ENCODE peak calls at places on chromosomes 3 and 15, in nine cellular contexts. T is psoas muscle, D is neuronal stem cell, N is IMR-90, M is cardiac muscle cell, Z is testis, U is uterus, H is astrocyte, V is body of pancreas. F is an unnamed sample.
A peak's percentile ranks its signal among the peaks of the same experiment; 100 is the strongest.

GRCh38 chr3:33392144-33392543 is 48.1 kb downstream of the UBP1 start:
- DNase-seq in M (no peak), U (no peak), H (no peak), T (no peak), Z (no peak), N (no peak), D (no peak), V (no peak), F (no peak)

GRCh38 chr3:78277793-78278192 is 1237.9 kb downstream of the ROBO2 start:
- DNase-seq in H (no peak), D (no peak), V (no peak), M (no peak), T (no peak), Z (no peak), U (no peak), N (no peak), F (no peak)

GRCh38 chr3:46393554-46394434 is 13.1 kb downstream of the CCR5AS start:
- DNase-seq in T (no peak), Z (no peak), N (peak; percentile 47), M (no peak), U (no peak), D (no peak), H (no peak), V (no peak), F (no peak)

GRCh38 chr3:119279101-119279554 is 15.1 kb upstream of the ARHGAP31 start:
- DNase-seq in M (peak; percentile 57), Z (no peak), T (no peak), D (peak; percentile 56), N (no peak), H (no peak), V (peak; percentile 64), U (peak; percentile 28), F (peak; percentile 60)

GRCh38 chr3:87397210-87397609 is 120.8 kb upstream of the POU1F1 start:
- DNase-seq in D (no peak), V (no peak), N (peak; percentile 0), M (no peak), U (no peak), T (no peak), Z (no peak), H (peak; percentile 58), F (no peak)

GRCh38 chr3:29642393-29643033 is 361.6 kb downstream of the RBMS3 start:
- DNase-seq in H (peak; percentile 81), U (no peak), M (no peak), N (peak; percentile 70), Z (peak; percentile 75), T (peak; percentile 19), V (no peak), D (no peak), F (no peak)

GRCh38 chr3:140428380-140428779 is 249.5 kb upstream of the TRIM42 start:
- DNase-seq in H (no peak), T (no peak), N (no peak), U (no peak), Z (no peak), M (no peak), V (no peak), D (no peak), F (no peak)

GRCh38 chr3:72997421-72997961 is 880 bp downstream of the PPP4R2 start:
- DNase-seq in D (peak; percentile 30), Z (peak; percentile 55), U (no peak), V (no peak), H (peak; percentile 34), N (peak; percentile 64), T (no peak), M (peak; percentile 64), F (peak; percentile 4)

GRCh38 chr15:43484455-43484854 is 8.5 kb downstream of the TP53BP1 start:
- DNase-seq in V (no peak), U (no peak), M (no peak), H (no peak), T (no peak), N (no peak), Z (no peak), D (no peak), F (no peak)

GRCh38 chr3:44825264-44825925 is 36.3 kb upstream of the TMEM42 start:
- DNase-seq in U (no peak), H (peak; percentile 89), Z (no peak), N (peak; percentile 85), V (no peak), T (no peak), M (no peak), D (no peak), F (no peak)

GRCh38 chr15:83659011-83659811 is 5.3 kb downstream of the ADAMTSL3 start:
- DNase-seq in M (no peak), U (peak; percentile 61), D (no peak), Z (peak; percentile 72), T (peak; percentile 67), V (no peak), N (no peak), H (no peak), F (no peak)

GRCh38 chr3:143573904-143574303 is 274.4 kb downstream of the SLC9A9 start:
- DNase-seq in U (no peak), H (no peak), D (no peak), T (no peak), Z (no peak), V (no peak), N (no peak), M (no peak), F (no peak)

GRCh38 chr3:150787741-150788370 is 24.9 kb upstream of the SIAH2 start:
- DNase-seq in T (peak; percentile 84), U (peak; percentile 81), M (peak; percentile 86), Z (peak; percentile 93), D (peak; percentile 69), V (peak; percentile 86), N (peak; percentile 64), H (peak; percentile 43), F (peak; percentile 78)

GRCh38 chr15:55628369-55628730 is 40.2 kb upstream of the PYGO1 start:
- DNase-seq in M (no peak), N (peak; percentile 31), H (no peak), V (no peak), Z (no peak), U (no peak), D (no peak), T (no peak), F (no peak)

GRCh38 chr3:77513541-77513940 is 473.6 kb downstream of the ROBO2 start:
- DNase-seq in V (no peak), U (no peak), M (peak; percentile 8), T (no peak), H (peak; percentile 53), N (no peak), D (no peak), Z (no peak), F (no peak)

GRCh38 chr3:166013073-166013679 is 176.0 kb upstream of the BCHE start:
- DNase-seq in D (peak; percentile 20), M (peak; percentile 54), U (no peak), T (no peak), Z (peak; percentile 29), V (no peak), H (peak; percentile 21), N (peak; percentile 37), F (no peak)

GRCh38 chr3:3610581-3611298 is 188.5 kb upstream of the LRRN1 start:
- DNase-seq in Z (no peak), U (no peak), H (no peak), V (no peak), T (no peak), N (no peak), D (no peak), M (no peak), F (no peak)
- H3K4me3 ChIP-seq in Z (no peak overlapping the region), U (no peak overlapping the region), H (no peak overlapping the region), V (no peak overlapping the region), T (no peak overlapping the region), N (no peak overlapping the region), D (no peak overlapping the region), M (no peak overlapping the region), F (no peak overlapping the region)

DNA sequence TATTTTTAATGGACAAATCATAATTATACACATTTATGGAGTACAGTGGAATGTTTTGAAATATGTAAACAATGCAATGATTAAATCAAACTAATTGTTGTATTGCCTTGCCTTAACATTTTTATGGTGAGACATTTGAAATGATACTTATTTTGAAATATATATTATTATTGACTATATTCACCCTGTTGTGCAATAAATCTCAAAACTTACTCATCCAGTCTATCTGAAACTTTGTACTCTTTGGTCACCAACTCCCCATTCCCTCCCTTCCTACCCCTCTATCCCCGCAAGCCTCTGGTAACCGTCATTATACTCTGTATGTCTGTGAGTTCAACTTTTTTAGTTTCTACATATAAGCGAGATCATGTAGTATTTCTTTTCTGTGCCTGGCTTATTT is 74.7 kb upstream of the GOLGA6B start:
- DNase-seq in M (no peak), N (no peak), V (no peak), H (no peak), U (no peak), T (no peak), D (no peak), Z (no peak), F (no peak)
- H3K36me3 ChIP-seq in M (peaks cover 40% of the 10 kb centered on the region), N (peaks cover 42% of the 10 kb centered on the region), V (peaks cover 12% of the 10 kb centered on the region), H (peaks cover 34% of the 10 kb centered on the region), U (no peaks in the 10 kb centered on the region), T (peaks cover 91% of the 10 kb centered on the region), D (peaks cover 21% of the 10 kb centered on the region), Z (no peaks in the 10 kb centered on the region), F (peaks cover 82% of the 10 kb centered on the region)

GRCh38 chr3:42101048-42101447 is 9.9 kb downstream of the TRAK1 start:
- DNase-seq in V (no peak), T (peak; percentile 55), Z (no peak), N (peak; percentile 79), D (no peak), U (peak; percentile 27), M (no peak), H (peak; percentile 65), F (no peak)

GRCh38 chr3:42099020-42099765 is 8.0 kb downstream of the TRAK1 start:
- DNase-seq in M (no peak), H (no peak), U (no peak), T (no peak), V (no peak), Z (no peak), N (no peak), D (no peak), F (no peak)

GRCh38 chr3:42101481-42101880 is 10.3 kb downstream of the TRAK1 start:
- DNase-seq in H (no peak), U (no peak), Z (no peak), T (no peak), D (no peak), M (no peak), V (no peak), N (no peak), F (no peak)

GRCh38 chr3:42106646-42107045 is 15.5 kb downstream of the TRAK1 start:
- DNase-seq in N (no peak), H (no peak), T (no peak), D (no peak), Z (no peak), V (no peak), U (no peak), M (no peak), F (no peak)

GRCh38 chr3:42102569-42102968 is 11.4 kb downstream of the TRAK1 start:
- DNase-seq in U (no peak), Z (peak; percentile 43), N (no peak), D (no peak), V (peak; percentile 44), M (no peak), H (no peak), T (no peak), F (no peak)
- H3K4me3 ChIP-seq in U (no peak overlapping the region), Z (no peak overlapping the region), N (no peak overlapping the region), D (no peak overlapping the region), V (no peak overlapping the region), M (no peak overlapping the region), H (no peak overlapping the region), T (no peak overlapping the region), F (no peak overlapping the region)

DNA sequence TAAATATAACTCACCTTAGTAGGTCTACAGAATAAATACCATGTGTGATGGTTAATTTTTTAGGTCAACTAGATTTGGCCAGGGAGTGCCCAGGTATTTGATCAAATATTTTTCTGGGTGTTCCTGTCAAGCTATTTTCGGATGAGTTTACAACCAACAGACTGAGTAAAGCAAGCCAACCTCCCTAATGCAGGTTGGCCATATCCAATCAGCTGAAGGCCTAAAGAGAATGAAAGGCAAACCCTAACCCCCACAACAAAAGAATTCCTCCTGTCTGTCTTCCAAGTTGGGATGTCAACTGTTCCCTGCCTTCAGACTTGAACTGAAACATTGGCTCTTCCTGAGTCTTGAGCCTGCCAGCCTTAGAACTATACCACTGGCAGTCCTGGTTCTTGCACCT is 28.6 kb downstream of the TASOR start:
- DNase-seq in V (no peak), H (no peak), N (no peak), Z (no peak), T (no peak), M (no peak), U (no peak), D (no peak), F (no peak)
- H3K36me3 ChIP-seq in V (peaks cover 6% of the 10 kb centered on the region), H (peaks cover 28% of the 10 kb centered on the region), N (peaks cover 29% of the 10 kb centered on the region), Z (no peaks in the 10 kb centered on the region), T (peaks cover 82% of the 10 kb centered on the region), M (peaks cover 47% of the 10 kb centered on the region), U (no peaks in the 10 kb centered on the region), D (peaks cover 12% of the 10 kb centered on the region), F (peaks cover 30% of the 10 kb centered on the region)

F was measured in MG63.